ENCODE peak calls at places on chromosomes 16 and 17, in ten cellular contexts. Z, X, A, F, J, Y, K, R, V and G are unnamed samples.

GRCh38 chr17:71970312-71970711 is 150.5 kb upstream of the SOX9 start:
- DNase-seq in F (peak), Y (peak), Z (peak), V (no peak), K (no peak), X (no peak), A (no peak), R (peak), J (no peak), G (peak)

GRCh38 chr17:59859444-59860025 is 33.2 kb downstream of the TUBD1 start:
- DNase-seq in J (no peak), V (no peak), Z (no peak), R (peak), A (no peak), X (peak), K (no peak), Y (no peak), F (no peak), G (peak)

GRCh38 chr17:996554-997344 is at the start of gene TIMM22:
- DNase-seq in R (peak), J (peak), X (peak), Y (peak), F (peak), K (peak), V (peak), Z (peak), A (peak), G (peak)

GRCh38 chr17:42282478-42283080 is 5.7 kb upstream of the STAT5A start:
- DNase-seq in A (no peak), Y (no peak), X (no peak), R (no peak), K (no peak), J (no peak), V (no peak), F (no peak), Z (no peak), G (no peak)

GRCh38 chr16:66324785-66325184 is 41.7 kb upstream of the CDH5 start:
- DNase-seq in V (no peak), Y (peak), K (no peak), X (no peak), F (peak), R (no peak), A (no peak), Z (no peak), J (no peak), G (peak)

GRCh38 chr16:76946879-76947278 is 244.1 kb upstream of the MON1B start:
- DNase-seq in R (peak), F (peak), J (no peak), K (no peak), Z (peak), A (no peak), X (peak), Y (peak), V (no peak), G (peak)

GRCh38 chr17:76255801-76256429 is 9.2 kb upstream of the UBALD2 start:
- DNase-seq in A (no peak), Z (no peak), V (no peak), X (no peak), R (peak), K (peak), J (no peak), F (no peak), Y (no peak), G (no peak)

GRCh38 chr16:84314814-84315213 is 20.1 kb downstream of the WFDC1 start:
- DNase-seq in Z (no peak), X (no peak), V (no peak), F (no peak), Y (no peak), A (no peak), R (no peak), J (no peak), K (no peak), G (no peak)

GRCh38 chr16:14337303-14338191 is 266.4 kb downstream of the MRTFB start:
- DNase-seq in A (no peak), Y (no peak), J (no peak), K (no peak), R (peak), X (no peak), F (no peak), V (no peak), Z (no peak), G (peak)

GRCh38 chr16:19377864-19378263 is 39.8 kb upstream of the TMC5 start:
- DNase-seq in V (no peak), F (peak), Z (no peak), Y (no peak), X (no peak), A (no peak), J (no peak), R (no peak), K (no peak), G (no peak)

GRCh38 chr17:27798376-27798775 is 2.0 kb downstream of the NOS2 start:
- DNase-seq in Z (no peak), X (no peak), V (no peak), A (no peak), Y (no peak), K (no peak), F (no peak), J (no peak), R (no peak), G (no peak)

GRCh38 chr16:12793120-12793889 is 10.4 kb downstream of the CPPED1 start:
- DNase-seq in A (no peak), F (no peak), Z (no peak), X (no peak), J (no peak), R (no peak), V (no peak), K (no peak), Y (no peak), G (no peak)

GRCh38 chr17:82053130-82053529 is 1.4 kb downstream of the GPS1 start:
- DNase-seq in V (no peak), K (peak), F (no peak), Z (no peak), A (no peak), J (no peak), Y (no peak), R (no peak), X (no peak), G (no peak)

GRCh38 chr16:87017388-87018012 is 299.7 kb downstream of the C16orf95 start:
- DNase-seq in A (no peak), Z (peak), V (no peak), K (no peak), X (peak), F (peak), J (no peak), Y (peak), R (peak), G (peak)

GRCh38 chr17:44362056-44362355 is 1.6 kb downstream of the FAM171A2 start:
- DNase-seq in R (no peak), X (no peak), A (no peak), Z (no peak), V (no peak), F (no peak), K (no peak), Y (no peak), J (no peak), G (no peak)

GRCh38 chr17:39261286-39261685 is 35.5 kb upstream of the STAC2 start:
- DNase-seq in Y (no peak), X (no peak), R (no peak), K (no peak), F (no peak), V (no peak), Z (no peak), A (no peak), J (no peak), G (no peak)

GRCh38 chr16:89443727-89444084 is 46.7 kb downstream of the ANKRD11 start:
- DNase-seq in R (no peak), J (peak), K (peak), Z (no peak), V (no peak), Y (no peak), X (no peak), A (no peak), F (no peak), G (no peak)

GRCh38 chr17:63950940-63951907 is 19.1 kb upstream of the CD79B start:
- DNase-seq in X (no peak), J (peak), F (peak), A (no peak), K (peak), R (no peak), Y (peak), Z (peak), V (no peak), G (peak)

GRCh38 chr17:44069974-44070454 is 521 bp upstream of the G6PC3 start:
- DNase-seq in K (no peak), Z (peak), X (no peak), V (no peak), Y (peak), F (peak), J (no peak), R (peak), A (no peak), G (no peak)

GRCh38 chr17:48960834-48961515 is 7.4 kb downstream of the GIP start:
- DNase-seq in V (no peak), F (no peak), J (no peak), A (no peak), Z (no peak), R (peak), X (no peak), Y (no peak), K (no peak), G (no peak)

GRCh38 chr16:704047-704446 is 1.6 kb downstream of the FBXL16 start:
- DNase-seq in A (no peak), F (no peak), X (no peak), Y (no peak), J (no peak), K (no peak), R (no peak), Z (no peak), V (no peak), G (no peak)

GRCh38 chr17:71436479-71436878 is 684.3 kb upstream of the SOX9 start:
- DNase-seq in X (no peak), J (no peak), K (no peak), F (no peak), A (no peak), V (no peak), R (no peak), Y (no peak), Z (peak), G (peak)

GRCh38 chr16:81900456-81900855 is 110.8 kb downstream of the SDR42E1 start:
- DNase-seq in K (no peak), R (no peak), X (no peak), F (no peak), J (no peak), Y (no peak), A (no peak), Z (no peak), V (no peak), G (no peak)

GRCh38 chr17:57373071-57373470 is 116.7 kb downstream of the MSI2 start:
- DNase-seq in X (no peak), Z (no peak), A (no peak), J (no peak), K (no peak), R (no peak), V (no peak), F (no peak), Y (no peak), G (no peak)

GRCh38 chr17:8073627-8074485 is 13.7 kb downstream of the ALOX12B start:
- DNase-seq in R (peak), X (no peak), J (peak), Y (peak), V (peak), Z (peak), A (no peak), F (peak), K (peak), G (peak)

DNA sequence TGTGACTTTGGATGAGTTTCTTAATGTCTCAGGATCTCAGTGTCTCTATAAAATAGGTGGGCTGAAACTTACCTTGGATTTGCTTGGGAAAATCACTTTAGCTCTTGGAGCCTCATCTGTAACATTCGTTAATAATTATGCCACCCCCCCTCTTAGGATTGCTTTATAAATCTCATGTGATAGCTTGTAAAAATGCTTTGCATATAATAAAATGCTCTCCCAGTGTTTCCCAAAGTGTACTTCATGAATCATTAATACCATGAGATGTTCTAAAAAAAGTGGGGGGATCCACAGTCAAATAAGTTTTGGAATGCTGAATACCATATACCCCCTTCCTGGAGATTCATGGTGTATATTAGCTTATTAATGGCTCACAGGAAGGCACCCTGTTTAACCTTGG is 5.2 kb downstream of the KRT39 start:
- DNase-seq in X (no peak), A (no peak), Z (no peak), V (no peak), F (no peak), K (no peak), R (no peak), Y (no peak), J (no peak), G (no peak)
- TF ChIP-seq CTCF in X (no peak), A (no peak), Z (no peak), V (no peak), F (no peak), K (no peak), R (no peak), Y (no peak), J (no peak), G (no peak)

DNA sequence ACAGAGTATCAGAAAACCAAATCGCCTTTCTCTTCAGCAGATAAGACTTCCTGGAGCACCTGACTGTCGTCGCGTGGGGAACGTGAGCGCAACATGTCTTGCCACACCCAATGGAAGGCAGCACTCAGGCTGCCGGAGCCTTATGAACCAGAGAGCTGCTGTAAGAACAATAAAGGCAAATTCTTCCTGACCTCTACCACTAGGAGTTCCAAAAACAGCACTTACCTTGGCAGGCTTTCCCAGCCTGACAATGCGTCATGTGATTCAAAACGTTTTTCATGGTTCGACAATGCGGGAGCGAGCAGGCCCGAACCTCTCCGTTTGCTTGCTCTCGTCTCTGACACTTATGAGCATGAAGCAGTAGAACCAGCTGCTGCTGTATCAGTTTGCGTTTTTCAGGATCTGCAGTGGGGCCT is 75.8 kb upstream of the TRAP1 start:
- DNase-seq in J (no peak), K (no peak), F (peak), X (no peak), A (no peak), Y (no peak), R (no peak), Z (no peak), V (peak), G (peak)
- TF ChIP-seq CTCF in J (no peak), K (no peak), F (no peak), X (no peak), A (peak), Y (no peak), R (no peak), Z (peak), V (peak), G (peak)

DNA sequence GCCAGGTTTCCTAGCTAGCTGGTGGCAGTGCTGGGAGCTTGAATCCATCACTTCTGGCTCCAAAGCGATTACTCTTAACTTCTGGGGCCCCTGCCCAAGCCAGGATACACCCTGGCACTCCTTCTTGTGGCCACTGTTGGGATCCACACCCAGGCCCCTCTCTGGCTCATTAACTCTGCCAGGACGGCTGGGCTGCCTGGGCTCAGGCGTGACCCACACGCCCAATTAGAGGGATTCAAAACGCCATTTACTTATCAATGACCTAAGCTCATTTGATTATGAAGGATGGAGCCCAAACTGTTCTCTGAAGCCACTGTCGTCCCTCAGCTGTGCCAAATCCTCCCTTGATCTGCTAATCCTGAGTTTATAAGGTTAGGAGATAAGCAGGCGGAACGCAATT is 79.7 kb upstream of the BRD7 start:
- DNase-seq in K (no peak), F (peak), R (no peak), X (no peak), J (no peak), A (no peak), Y (no peak), Z (no peak), V (no peak), G (no peak)
- TF ChIP-seq CTCF in K (no peak), F (no peak), R (no peak), X (no peak), J (no peak), A (no peak), Y (no peak), Z (no peak), V (no peak), G (peak)

GRCh38 chr17:5705081-5705875 is 121.0 kb upstream of the NLRP1 start:
- DNase-seq in R (peak), K (no peak), V (no peak), A (no peak), J (no peak), F (no peak), Z (no peak), Y (peak), X (no peak), G (no peak)
- TF ChIP-seq CTCF in R (peak), K (no peak), V (peak), A (no peak), J (no peak), F (no peak), Z (peak), Y (peak), X (peak), G (peak)